ENCODE peak calls at places on chromosomes 3 and 15, in six cellular contexts. M is HCT116, T is HepG2, Q is K562, R is SK-N-SH, L is GM12878. B is an unnamed sample.

GRCh38 chr3:189272500-189273119 is 100.8 kb downstream of the TPRG1 start:
- DNase-seq in Q (no peak), L (no peak), R (no peak), M (no peak), T (no peak), B (peak)

GRCh38 chr3:162338514-162338913 is 841.9 kb downstream of the OTOL1 start:
- DNase-seq in M (no peak), L (no peak), R (no peak), Q (no peak), T (no peak), B (no peak)

GRCh38 chr3:8766148-8766547 is 3.3 kb downstream of the OXTR start:
- DNase-seq in T (no peak), Q (no peak), R (no peak), M (no peak), L (no peak), B (no peak)

GRCh38 chr15:89358435-89358754 is 23.8 kb upstream of the POLG start:
- DNase-seq in R (no peak), Q (no peak), T (no peak), M (no peak), L (no peak), B (peak)

GRCh38 chr3:95565502-95565901 is 1248.9 kb upstream of the EPHA6 start:
- DNase-seq in L (no peak), Q (no peak), T (no peak), M (no peak), R (no peak), B (no peak)

GRCh38 chr15:65841121-65841930 is 28.0 kb upstream of the RAB11A start:
- DNase-seq in T (no peak), M (no peak), R (no peak), Q (no peak), L (no peak), B (no peak)

GRCh38 chr3:189139631-189140030 is 32.1 kb upstream of the TPRG1 start:
- DNase-seq in M (no peak), T (no peak), Q (no peak), R (no peak), L (no peak), B (no peak)

GRCh38 chr3:155494332-155494731 is 200.8 kb upstream of the STRIT1 start:
- DNase-seq in R (no peak), M (no peak), L (no peak), T (no peak), Q (no peak), B (no peak)

GRCh38 chr3:110180733-110181132 is 843.4 kb upstream of the DPPA4 start:
- DNase-seq in Q (no peak), L (no peak), T (no peak), R (no peak), M (no peak), B (peak)

GRCh38 chr3:136346486-136346885 is 96.3 kb downstream of the PCCB start:
- DNase-seq in T (no peak), R (no peak), M (no peak), Q (no peak), L (no peak), B (no peak)

GRCh38 chr15:70262591-70263274 is 165.0 kb upstream of the TLE3 start:
- DNase-seq in T (no peak), Q (peak), M (no peak), L (no peak), R (peak), B (no peak)

GRCh38 chr15:99324082-99324620 is 72.9 kb downstream of the LRRC28 start:
- DNase-seq in Q (no peak), T (no peak), R (no peak), M (peak), L (peak), B (no peak)

GRCh38 chr3:141049681-141050080 is 1.5 kb upstream of the SPSB4 start:
- DNase-seq in Q (peak), M (no peak), R (peak), L (no peak), T (no peak), B (no peak)

GRCh38 chr15:96332854-96333193 is 2.3 kb downstream of the NR2F2 start:
- DNase-seq in L (no peak), R (no peak), M (no peak), Q (no peak), T (no peak), B (no peak)

GRCh38 chr15:70768247-70768883 is 5.0 kb upstream of the UACA start:
- DNase-seq in T (no peak), M (no peak), Q (no peak), L (peak), R (no peak), B (no peak)

GRCh38 chr15:50576156-50576555 is 29.7 kb upstream of the USP50 start:
- DNase-seq in T (peak), L (no peak), R (no peak), M (no peak), Q (no peak), B (no peak)

GRCh38 chr15:94259863-94260262 is 28.5 kb downstream of the MCTP2 start:
- DNase-seq in R (no peak), L (no peak), T (no peak), M (no peak), Q (no peak), B (no peak)

GRCh38 chr15:32029862-32030781 is at the start of gene CHRNA7:
- DNase-seq in Q (peak), T (peak), R (peak), L (no peak), M (peak), B (peak)

GRCh38 chr15:99954361-99955180 is 221.3 kb upstream of the LYSMD4 start:
- DNase-seq in L (no peak), M (no peak), R (no peak), T (no peak), Q (no peak), B (no peak)

GRCh38 chr3:62872318-62872717 is 2.9 kb downstream of the CADPS start:
- DNase-seq in M (no peak), T (no peak), R (no peak), L (no peak), Q (no peak), B (no peak)

GRCh38 chr3:62875103-62876002 is at the start of gene CADPS:
- DNase-seq in R (peak), M (no peak), L (no peak), T (no peak), Q (no peak), B (no peak)

GRCh38 chr3:62876064-62876463 is 848 bp upstream of the CADPS start:
- DNase-seq in Q (no peak), T (peak), M (no peak), L (no peak), R (peak), B (peak)

GRCh38 chr3:62874398-62875102 is 666 bp downstream of the CADPS start:
- DNase-seq in T (no peak), Q (no peak), M (no peak), R (peak), L (no peak), B (no peak)

GRCh38 chr3:62873672-62874397 is 1.4 kb downstream of the CADPS start:
- DNase-seq in Q (no peak), T (no peak), R (peak), M (no peak), L (no peak), B (peak)
- TF ChIP-seq JUND in Q (no peak), T (no peak), R (no peak), M (no peak), L (no peak), B (no peak)

GRCh38 chr3:172132159-172132586 is 92.8 kb downstream of the FNDC3B start:
- DNase-seq in R (no peak), M (no peak), T (no peak), Q (no peak), L (peak), B (no peak)
- TF ChIP-seq JUND in R (no peak), M (no peak), T (no peak), Q (no peak), L (no peak), B (no peak)

GRCh38 chr3:4503050-4503449 is 9.9 kb downstream of the ITPR1 start:
- DNase-seq in L (no peak), Q (no peak), M (no peak), T (no peak), R (no peak), B (no peak)
- TF ChIP-seq JUND in L (no peak), Q (no peak), M (no peak), T (no peak), R (no peak), B (no peak)

GRCh38 chr15:62999923-63000484 is 42.5 kb upstream of the TPM1 start:
- DNase-seq in Q (no peak), L (no peak), R (peak), T (no peak), M (no peak), B (no peak)

GRCh38 chr15:62999178-62999577 is 43.4 kb upstream of the TPM1 start:
- DNase-seq in T (no peak), M (no peak), R (no peak), Q (no peak), L (no peak), B (no peak)

GRCh38 chr15:62997441-62997840 is 45.1 kb upstream of the TPM1 start:
- DNase-seq in Q (no peak), R (no peak), M (no peak), T (no peak), L (no peak), B (no peak)

GRCh38 chr15:63000706-63001105 is 41.8 kb upstream of the TPM1 start:
- DNase-seq in Q (no peak), M (no peak), R (peak), L (no peak), T (no peak), B (no peak)

GRCh38 chr15:62998262-62998909 is 44.2 kb upstream of the TPM1 start:
- DNase-seq in R (no peak), M (no peak), Q (no peak), T (peak), L (no peak), B (no peak)
- TF ChIP-seq JUND in R (no peak), M (no peak), Q (no peak), T (no peak), L (no peak), B (no peak)

GRCh38 chr15:49215768-49216739 is 46.0 kb downstream of the GALK2 start:
- DNase-seq in R (no peak), M (peak), Q (no peak), T (no peak), L (peak), B (no peak)
- TF ChIP-seq JUND in R (no peak), M (no peak), Q (no peak), T (no peak), L (no peak), B (no peak)

DNA sequence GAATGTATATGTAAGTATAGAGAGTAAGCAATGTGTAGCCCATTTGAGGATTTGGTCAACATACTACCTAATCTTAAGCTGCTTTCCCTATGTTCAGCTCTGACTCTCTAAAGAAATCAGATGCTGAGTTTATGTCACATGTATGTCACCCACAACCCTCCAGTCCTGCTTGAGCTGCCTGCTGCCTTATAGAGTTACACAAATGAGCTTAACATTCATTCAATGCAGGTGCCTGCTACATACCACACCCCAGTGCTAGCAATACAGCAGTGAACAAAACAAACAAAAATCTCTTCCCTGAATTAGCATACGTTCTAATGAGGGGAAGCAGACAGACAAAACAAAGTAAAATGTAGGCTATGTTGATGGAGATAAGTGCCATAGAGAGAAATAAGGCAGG is 93.0 kb downstream of the HHLA2 start:
- DNase-seq in L (no peak), T (no peak), M (no peak), R (no peak), Q (no peak), B (no peak)
- TF ChIP-seq JUND in L (no peak), T (no peak), M (no peak), R (no peak), Q (no peak), B (no peak)

GRCh38 chr3:187748050-187748481 is 2.8 kb upstream of the BCL6 start:
- DNase-seq in T (peak), M (peak), R (peak), L (no peak), Q (peak), B (peak)
- TF ChIP-seq JUND in T (no peak), M (no peak), R (no peak), L (no peak), Q (no peak), B (no peak)

GRCh38 chr15:77974098-77974414 is 103.5 kb downstream of the TBC1D2B start:
- DNase-seq in L (no peak), R (peak), M (no peak), Q (no peak), T (no peak), B (no peak)
- TF ChIP-seq JUND in L (no peak), R (no peak), M (no peak), Q (no peak), T (no peak), B (no peak)

GRCh38 chr3:126999383-126999782 is 16.5 kb downstream of the PLXNA1 start:
- DNase-seq in L (no peak), M (no peak), T (no peak), Q (no peak), R (no peak), B (no peak)
- TF ChIP-seq JUND in L (no peak), M (no peak), T (no peak), Q (no peak), R (no peak), B (no peak)

GRCh38 chr3:79467721-79468120 is 300.1 kb downstream of the ROBO1 start:
- DNase-seq in T (no peak), R (no peak), L (no peak), M (no peak), Q (no peak), B (peak)
- TF ChIP-seq JUND in T (no peak), R (no peak), L (no peak), M (no peak), Q (no peak), B (no peak)

B was measured in T47D.